ENCODE peak calls at places on chromosomes 3 and 15, in eight cellular contexts. I, W, T, O, J, S, K and A are unnamed samples.

GRCh38 chr15:71601038-71601869 is 209.1 kb upstream of the NR2E3 start:
- DNase-seq in J (no peak), O (no peak), W (no peak), S (no peak), T (peak; percentile 15), I (no peak), K (no peak), A (no peak)

GRCh38 chr15:89803941-89804800 is 10.5 kb downstream of the ANPEP start:
- DNase-seq in I (no peak), O (no peak), T (no peak), J (no peak), S (no peak), W (peak; percentile 77), K (no peak), A (no peak)

GRCh38 chr3:47485812-47486211 is 10.1 kb upstream of the SCAP start:
- DNase-seq in S (no peak), T (peak; percentile 66), J (no peak), I (no peak), O (no peak), K (no peak), W (no peak), A (peak; percentile 16)

GRCh38 chr15:26889298-26889898 is 22.5 kb downstream of the GABRA5 start:
- DNase-seq in W (no peak), I (peak; percentile 48), J (no peak), O (peak; percentile 60), K (no peak), T (peak; percentile 64), S (no peak), A (peak; percentile 34)

GRCh38 chr15:47718474-47719440 is 1.5 kb downstream of the SEMA6D start:
- DNase-seq in T (peak; percentile 54), J (no peak), O (peak; percentile 49), W (peak; percentile 71), K (no peak), I (no peak), S (peak; percentile 17), A (no peak)

GRCh38 chr3:44058022-44058867 is 183.4 kb upstream of the TOPAZ1 start:
- DNase-seq in I (peak; percentile 51), S (no peak), K (no peak), J (peak; percentile 42), O (peak; percentile 28), W (no peak), T (peak; percentile 28), A (no peak)

GRCh38 chr15:54618120-54618519 is 578.6 kb downstream of the RSL24D1 start:
- DNase-seq in K (no peak), J (no peak), S (no peak), T (no peak), O (no peak), I (no peak), W (no peak), A (no peak)

GRCh38 chr3:188049890-188050530 is 103.9 kb upstream of the LPP start:
- DNase-seq in J (peak; percentile 31), T (no peak), K (no peak), S (no peak), O (no peak), W (no peak), I (no peak), A (no peak)

GRCh38 chr15:69666441-69666882 is 213.8 kb downstream of the RPLP1 start:
- DNase-seq in O (no peak), I (peak; percentile 60), J (peak; percentile 31), S (no peak), K (no peak), T (peak; percentile 31), W (no peak), A (no peak)

GRCh38 chr15:87967951-87968350 is 288.6 kb downstream of the NTRK3 start:
- DNase-seq in S (no peak), W (no peak), T (no peak), K (no peak), I (peak; percentile 60), J (no peak), O (no peak), A (no peak)

GRCh38 chr3:139935866-139936817 is 1.2 kb downstream of the CLSTN2 start:
- DNase-seq in W (peak; percentile 78), K (peak; percentile 57), T (no peak), I (no peak), J (no peak), S (peak; percentile 17), O (peak; percentile 39), A (no peak)

GRCh38 chr3:96991812-96992211 is 177.4 kb downstream of the EPHA6 start:
- DNase-seq in K (no peak), O (no peak), T (no peak), S (no peak), W (no peak), J (no peak), I (no peak), A (no peak)

GRCh38 chr3:125634346-125634964 is 39.2 kb upstream of the OSBPL11 start:
- DNase-seq in I (no peak), J (no peak), S (no peak), W (no peak), K (no peak), T (no peak), O (no peak), A (no peak)

GRCh38 chr3:177590826-177591225 is 393.5 kb upstream of the TBL1XR1 start:
- DNase-seq in I (no peak), W (no peak), S (no peak), J (no peak), T (no peak), O (no peak), K (no peak), A (no peak)

GRCh38 chr3:9021610-9022009 is 58.3 kb upstream of the RAD18 start:
- DNase-seq in K (no peak), O (no peak), W (no peak), I (no peak), S (no peak), T (no peak), J (no peak), A (no peak)

GRCh38 chr3:151228291-151229125 is 25.5 kb upstream of the GPR171 start:
- DNase-seq in J (no peak), S (no peak), T (peak; percentile 95), I (peak; percentile 89), O (no peak), K (no peak), W (no peak), A (peak; percentile 43)

GRCh38 chr3:151460240-151460639 is 621 bp downstream of the IGSF10 start:
- DNase-seq in J (no peak), T (no peak), K (no peak), I (peak; percentile 25), W (no peak), O (peak; percentile 28), S (no peak), A (no peak)

GRCh38 chr3:42711491-42712343 is 9.1 kb upstream of the HHATL start:
- DNase-seq in I (no peak), K (peak; percentile 34), J (no peak), W (peak; percentile 53), O (peak; percentile 0), S (no peak), T (no peak), A (no peak)

GRCh38 chr3:45597166-45597565 is 2.6 kb downstream of the LIMD1 start:
- DNase-seq in J (no peak), K (no peak), O (no peak), I (peak; percentile 76), W (peak; percentile 76), T (peak; percentile 59), S (no peak), A (no peak)

GRCh38 chr3:17678116-17678741 is 64.2 kb downstream of the TBC1D5 start:
- DNase-seq in J (no peak), K (no peak), S (no peak), I (peak; percentile 63), T (peak; percentile 71), W (no peak), O (no peak), A (no peak)

GRCh38 chr3:100448079-100448478 is 44.3 kb upstream of the TMEM45A start:
- DNase-seq in T (no peak), O (no peak), I (no peak), K (no peak), J (no peak), W (no peak), S (no peak), A (no peak)

GRCh38 chr3:36494461-36495109 is 114.3 kb downstream of the STAC start:
- DNase-seq in J (no peak), W (no peak), T (peak; percentile 12), I (peak; percentile 75), K (no peak), S (no peak), O (no peak), A (peak; percentile 15)

GRCh38 chr15:52360229-52361203 is 64.9 kb upstream of the MYO5C start:
- DNase-seq in I (no peak), O (no peak), T (no peak), K (no peak), W (no peak), S (no peak), J (no peak), A (no peak)

GRCh38 chr15:52362497-52362896 is 66.9 kb upstream of the MYO5C start:
- DNase-seq in I (no peak), W (no peak), S (no peak), K (no peak), O (peak; percentile 13), T (peak; percentile 73), J (no peak), A (no peak)

GRCh38 chr15:52357949-52358348 is 62.3 kb upstream of the MYO5C start:
- DNase-seq in O (no peak), J (no peak), S (no peak), I (no peak), K (no peak), T (no peak), W (no peak), A (no peak)

GRCh38 chr15:52361975-52362494 is 66.4 kb upstream of the MYO5C start:
- DNase-seq in J (no peak), O (no peak), S (no peak), K (no peak), T (no peak), W (no peak), I (no peak), A (no peak)
- H3K9me3 ChIP-seq in J (no peaks in the 10 kb centered on the region), O (no peaks in the 10 kb centered on the region), S (no peaks in the 10 kb centered on the region), K (no peaks in the 10 kb centered on the region), T (no peaks in the 10 kb centered on the region), W (no peaks in the 10 kb centered on the region), I (no peaks in the 10 kb centered on the region), A (no peaks in the 10 kb centered on the region)

DNA sequence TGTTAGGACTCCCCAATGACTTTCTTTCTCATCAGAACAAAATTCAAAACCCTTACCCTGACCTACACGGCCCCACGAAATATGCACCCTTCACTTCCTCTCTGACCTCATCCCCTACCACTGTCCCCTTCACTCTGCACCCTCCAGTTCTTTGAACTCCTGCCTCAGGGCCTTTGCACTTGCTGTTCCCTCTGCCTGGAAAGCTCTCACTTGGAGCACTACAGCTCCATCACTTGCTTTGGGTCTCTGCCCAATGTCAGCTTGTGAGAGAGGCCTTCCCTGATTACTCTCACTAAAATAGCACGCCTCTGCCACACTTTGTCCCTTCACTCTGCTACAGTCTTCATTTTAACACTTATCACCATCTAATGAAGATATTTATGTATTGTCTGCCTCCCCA is 32.8 kb upstream of the SMAD3 start:
- DNase-seq in T (no peak), S (no peak), K (no peak), I (no peak), O (no peak), W (peak; percentile 16), J (no peak), A (no peak)
- H3K27ac ChIP-seq in T (no peak overlapping the region), S (no peak overlapping the region), K (no peak overlapping the region), I (no peak overlapping the region), O (no peak overlapping the region), W (no peak overlapping the region), J (no peak overlapping the region), A (no peak overlapping the region)

GRCh38 chr15:25863067-25863967 is at the start of gene ATP10A:
- DNase-seq in O (no peak), J (peak; percentile 53), S (no peak), I (peak; percentile 61), K (no peak), T (peak; percentile 71), W (peak; percentile 88), A (no peak)
- H3K27me3 ChIP-seq in O (no peaks in the 10 kb centered on the region), J (no peaks in the 10 kb centered on the region), S (peaks cover 4% of the 10 kb centered on the region), I (no peaks in the 10 kb centered on the region), K (no peaks in the 10 kb centered on the region), T (no peaks in the 10 kb centered on the region), W (no peaks in the 10 kb centered on the region), A (no peaks in the 10 kb centered on the region)

GRCh38 chr3:141546586-141546985 is 59.8 kb downstream of the RASA2 start:
- DNase-seq in W (no peak), S (no peak), T (no peak), K (no peak), J (no peak), I (no peak), O (no peak), A (no peak)
- H3K9me3 ChIP-seq in W (no peaks in the 10 kb centered on the region), S (no peaks in the 10 kb centered on the region), T (peaks cover 4% of the 10 kb centered on the region), K (no peaks in the 10 kb centered on the region), J (peaks cover 6% of the 10 kb centered on the region), I (no peaks in the 10 kb centered on the region), O (peaks cover 28% of the 10 kb centered on the region), A (peaks cover 5% of the 10 kb centered on the region)